ENCODE peak calls at places on chromosomes 4 and X, in six cellular contexts. T, P, X, Z, I and C are unnamed samples.

GRCh38 chr4:150962245-150962644 is 52.8 kb downstream of the LRBA start:
- DNase-seq in T (peak; percentile 56), P (peak; percentile 71), X (no peak), Z (no peak), I (no peak), C (no peak)

GRCh38 chr4:26342328-26343040 is 21.7 kb downstream of the RBPJ start:
- DNase-seq in T (no peak), P (peak; percentile 91), X (peak; percentile 86), Z (no peak), I (peak; percentile 57), C (peak; percentile 94)

GRCh38 chrX:136076942-136077341 is 70.4 kb upstream of the FHL1 start:
- DNase-seq in T (no peak), P (no peak), X (no peak), Z (no peak), I (no peak), C (no peak)

GRCh38 chr4:86810867-86811266 is 38.3 kb downstream of the SLC10A6 start:
- DNase-seq in T (no peak), P (no peak), X (no peak), Z (no peak), I (no peak), C (no peak)

GRCh38 chr4:74794341-74794801 is at the start of gene BTC:
- DNase-seq in T (peak; percentile 75), P (peak; percentile 63), X (peak; percentile 71), Z (peak; percentile 23), I (no peak), C (peak; percentile 5)

GRCh38 chrX:40201486-40201885 is 103.7 kb upstream of the BCOR start:
- DNase-seq in T (no peak), P (no peak), X (no peak), Z (no peak), I (no peak), C (no peak)

GRCh38 chr4:80336582-80336981 is 1.1 kb downstream of the CFAP299 start:
- DNase-seq in T (peak; percentile 47), P (peak; percentile 65), X (peak; percentile 49), Z (no peak), I (no peak), C (peak; percentile 42)

GRCh38 chr4:102759835-102760644 is 728 bp downstream of the MANBA start:
- DNase-seq in T (peak; percentile 76), P (peak; percentile 50), X (peak; percentile 30), Z (peak; percentile 70), I (peak; percentile 24), C (peak; percentile 71)

GRCh38 chr4:106541253-106541652 is 172.7 kb upstream of the GIMD1 start:
- DNase-seq in T (no peak), P (peak; percentile 72), X (peak; percentile 55), Z (no peak), I (peak; percentile 27), C (peak; percentile 60)

GRCh38 chr4:75545526-75545925 is 10.3 kb upstream of the ODAPH start:
- DNase-seq in T (no peak), P (no peak), X (no peak), Z (no peak), I (peak; percentile 13), C (peak; percentile 61)

GRCh38 chr4:8828869-8829268 is 42.8 kb downstream of the HMX1 start:
- DNase-seq in T (peak; percentile 5), P (no peak), X (no peak), Z (no peak), I (no peak), C (no peak)

GRCh38 chr4:26806331-26806730 is 54.3 kb upstream of the STIM2 start:
- DNase-seq in T (no peak), P (peak; percentile 72), X (peak; percentile 14), Z (no peak), I (no peak), C (peak; percentile 51)

GRCh38 chr4:103032575-103032974 is 13.1 kb upstream of the SLC9B1 start:
- DNase-seq in T (peak; percentile 28), P (peak; percentile 51), X (peak; percentile 52), Z (no peak), I (no peak), C (peak; percentile 31)

GRCh38 chr4:83751336-83751949 is 215.5 kb downstream of the GPAT3 start:
- DNase-seq in T (no peak), P (peak; percentile 98), X (peak; percentile 62), Z (no peak), I (no peak), C (no peak)

GRCh38 chr4:189048119-189048518 is 892.6 kb upstream of the FRG1 start:
- DNase-seq in T (no peak), P (no peak), X (no peak), Z (no peak), I (no peak), C (peak; percentile 19)

GRCh38 chr4:15888515-15888914 is 50.0 kb downstream of the FGFBP1 start:
- DNase-seq in T (no peak), P (no peak), X (no peak), Z (no peak), I (no peak), C (no peak)

GRCh38 chr4:110515676-110516075 is 39.7 kb downstream of the ENPEP start:
- DNase-seq in T (no peak), P (no peak), X (no peak), Z (no peak), I (no peak), C (no peak)

GRCh38 chr4:110510955-110511544 is 35.1 kb downstream of the ENPEP start:
- DNase-seq in T (no peak), P (peak; percentile 71), X (peak; percentile 70), Z (no peak), I (peak; percentile 33), C (peak; percentile 75)

GRCh38 chr4:110514889-110515479 is 39.0 kb downstream of the ENPEP start:
- DNase-seq in T (no peak), P (peak; percentile 43), X (peak; percentile 61), Z (no peak), I (no peak), C (peak; percentile 47)

GRCh38 chr4:110510282-110510681 is 34.3 kb downstream of the ENPEP start:
- DNase-seq in T (no peak), P (no peak), X (no peak), Z (no peak), I (no peak), C (no peak)

GRCh38 chr4:110512901-110513300 is 36.9 kb downstream of the ENPEP start:
- DNase-seq in T (no peak), P (no peak), X (no peak), Z (no peak), I (no peak), C (no peak)
- TF ChIP-seq CTCF in T (no peak), P (no peak), X (no peak), Z (no peak), I (no peak), C (no peak)

GRCh38 chr4:966266-967112 is 6.9 kb downstream of the DGKQ start:
- DNase-seq in T (no peak), P (no peak), X (no peak), Z (no peak), I (no peak), C (no peak)
- H3K4me3 ChIP-seq in T (no peak overlapping the region), P (no peak overlapping the region), X (no peak overlapping the region), Z (no peak overlapping the region), I (no peak overlapping the region), C (no peak overlapping the region)

DNA sequence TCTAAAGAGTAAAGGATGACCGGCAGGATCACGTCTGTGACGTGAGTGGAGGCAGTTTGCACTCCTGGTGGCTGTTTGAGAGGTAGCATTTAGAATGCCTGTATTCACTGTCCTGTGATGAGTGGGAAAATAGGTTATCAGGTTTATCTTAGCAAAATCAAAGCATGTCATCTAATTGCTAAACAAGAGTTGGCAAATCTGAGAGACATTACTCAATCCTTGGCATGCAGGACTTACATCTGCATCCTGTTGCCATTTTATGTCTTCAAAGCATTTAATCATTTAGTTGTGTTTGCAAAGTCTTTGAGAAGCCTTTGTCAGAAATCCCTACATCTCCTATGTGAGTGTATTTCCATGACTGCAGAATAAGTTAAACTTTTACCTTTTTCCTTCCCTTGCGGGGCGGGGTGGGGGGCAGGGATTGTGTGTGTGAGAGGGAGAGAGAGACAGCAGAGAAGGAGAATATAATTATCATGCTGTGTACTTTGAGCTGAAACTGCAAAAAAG is 41.4 kb upstream of the MSANTD1 start:
- DNase-seq in T (no peak), P (no peak), X (no peak), Z (no peak), I (peak; percentile 52), C (peak; percentile 69)
- TF ChIP-seq CTCF in T (no peak), P (no peak), X (no peak), Z (no peak), I (peak; percentile 7), C (peak; percentile 2)

GRCh38 chr4:95517799-95518198 is 31.0 kb downstream of the UNC5C start:
- DNase-seq in T (no peak), P (no peak), X (no peak), Z (no peak), I (no peak), C (no peak)

GRCh38 chr4:95513022-95513421 is 35.8 kb downstream of the UNC5C start:
- DNase-seq in T (no peak), P (no peak), X (no peak), Z (no peak), I (no peak), C (no peak)

GRCh38 chr4:95511477-95511876 is 37.3 kb downstream of the UNC5C start:
- DNase-seq in T (no peak), P (no peak), X (no peak), Z (no peak), I (no peak), C (no peak)

GRCh38 chr4:95510877-95511276 is 37.9 kb downstream of the UNC5C start:
- DNase-seq in T (no peak), P (peak; percentile 34), X (peak; percentile 11), Z (no peak), I (no peak), C (no peak)

GRCh38 chr4:95516528-95517011 is 32.2 kb downstream of the UNC5C start:
- DNase-seq in T (no peak), P (no peak), X (no peak), Z (no peak), I (no peak), C (no peak)
- H3K4me3 ChIP-seq in T (no peak overlapping the region), P (no peak overlapping the region), X (no peak overlapping the region), Z (no peak overlapping the region), I (no peak overlapping the region), C (no peak overlapping the region)

DNA sequence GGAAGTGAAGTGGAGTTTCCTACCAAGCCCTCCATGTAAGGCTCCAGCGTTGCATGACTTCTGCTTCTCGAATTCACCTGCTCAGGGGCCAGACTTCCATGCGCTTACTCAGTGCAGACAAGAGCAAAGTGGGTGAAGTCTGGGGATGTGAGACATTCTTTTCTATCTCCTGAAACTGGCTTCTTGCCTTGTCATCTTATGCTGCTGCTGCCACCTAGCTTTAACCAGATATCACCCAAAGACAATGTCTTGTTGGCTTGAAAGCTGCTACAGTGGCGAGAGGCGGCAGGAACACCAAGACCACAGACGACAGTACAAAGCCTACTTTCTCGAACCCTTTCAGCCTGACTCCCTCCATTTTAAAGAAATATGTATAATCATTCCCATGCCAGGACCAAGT is 103.6 kb upstream of the ADGRG2 start:
- DNase-seq in T (no peak), P (peak; percentile 30), X (peak; percentile 61), Z (no peak), I (no peak), C (peak; percentile 18)
- TF ChIP-seq CTCF in T (no peak), P (peak; percentile 28), X (peak; percentile 56), Z (no peak), I (no peak), C (peak; percentile 1)

GRCh38 chrX:49183701-49184281 is 2.4 kb downstream of the PRICKLE3 start:
- DNase-seq in T (no peak), P (no peak), X (no peak), Z (no peak), I (no peak), C (no peak)
- H3K4me3 ChIP-seq in T (no peak overlapping the region), P (peak overlapping the region; percentile 19), X (peak overlapping the region; percentile 61), Z (peak overlapping the region; percentile 61), I (no peak overlapping the region), C (no peak overlapping the region)